ENCODE peak calls at places on chromosomes 16 and 17, in eight cellular contexts. T is AG09309, L is IMR-90, Q is OCI-LY7, O is foreskin fibroblast, I is heart left ventricle, B is mucosa of descending colon, R is bronchial epithelial cell. H is an unnamed sample.

GRCh38 chr16:25110392-25110947 is 1.1 kb upstream of the LCMT1 start:
- DNase-seq in T (no peak), L (no peak), Q (peak; percentile 78), O (peak; percentile 7), I (no peak), B (no peak), R (no peak), H (no peak)

GRCh38 chr17:48663134-48663924 is 37.2 kb upstream of the HOXB9 start:
- DNase-seq in T (no peak), L (no peak), Q (no peak), O (no peak), I (no peak), B (no peak), R (no peak), H (no peak)

GRCh38 chr16:4663756-4664465 is 29.5 kb upstream of the NUDT16L1 start:
- DNase-seq in T (no peak), L (no peak), Q (no peak), O (no peak), I (peak; percentile 70), B (peak; percentile 75), R (no peak), H (no peak)

GRCh38 chr17:4104506-4104905 is 38.3 kb downstream of the ZZEF1 start:
- DNase-seq in T (no peak), L (no peak), Q (no peak), O (no peak), I (no peak), B (no peak), R (no peak), H (no peak)

GRCh38 chr17:65514082-65514481 is 47.4 kb downstream of the AXIN2 start:
- DNase-seq in T (no peak), L (peak; percentile 56), Q (no peak), O (peak; percentile 75), I (no peak), B (no peak), R (peak; percentile 59), H (no peak)

GRCh38 chr16:59696495-59696894 is 962.4 kb upstream of the GOT2 start:
- DNase-seq in T (no peak), L (no peak), Q (no peak), O (no peak), I (no peak), B (no peak), R (no peak), H (no peak)

GRCh38 chr17:40067710-40068109 is 4.9 kb downstream of the THRA start:
- DNase-seq in T (no peak), L (no peak), Q (no peak), O (no peak), I (no peak), B (no peak), R (no peak), H (no peak)

GRCh38 chr16:8878523-8878911 is 3.6 kb upstream of the LITAFD start:
- DNase-seq in T (peak; percentile 58), L (peak; percentile 86), Q (no peak), O (peak; percentile 78), I (no peak), B (peak; percentile 47), R (peak; percentile 87), H (no peak)

GRCh38 chr16:49546735-49547134 is 173.1 kb downstream of the C16orf78 start:
- DNase-seq in T (no peak), L (no peak), Q (no peak), O (no peak), I (no peak), B (no peak), R (no peak), H (no peak)

GRCh38 chr16:87295259-87295658 is 21.9 kb downstream of the C16orf95 start:
- DNase-seq in T (no peak), L (no peak), Q (peak; percentile 82), O (no peak), I (no peak), B (no peak), R (peak; percentile 57), H (no peak)

GRCh38 chr17:72822358-72823023 is 270.0 kb downstream of the SLC39A11 start:
- DNase-seq in T (no peak), L (no peak), Q (no peak), O (no peak), I (no peak), B (no peak), R (no peak), H (no peak)

GRCh38 chr17:77441130-77441920 is 300.6 kb downstream of the SEC14L1 start:
- DNase-seq in T (no peak), L (no peak), Q (peak; percentile 100), O (no peak), I (peak; percentile 29), B (no peak), R (no peak), H (peak; percentile 98)

GRCh38 chr17:38585056-38585804 is 20.5 kb downstream of the SRCIN1 start:
- DNase-seq in T (no peak), L (no peak), Q (no peak), O (peak; percentile 8), I (no peak), B (peak; percentile 27), R (peak; percentile 8), H (no peak)

GRCh38 chr16:68420366-68420765 is 27.9 kb downstream of the SMPD3 start:
- DNase-seq in T (no peak), L (no peak), Q (no peak), O (no peak), I (no peak), B (no peak), R (no peak), H (no peak)

GRCh38 chr16:72244853-72245252 is 72.9 kb upstream of the PMFBP1 start:
- DNase-seq in T (no peak), L (no peak), Q (no peak), O (no peak), I (no peak), B (no peak), R (no peak), H (no peak)

GRCh38 chr17:2250140-2251095 is 53.2 kb downstream of the SMG6 start:
- DNase-seq in T (no peak), L (peak; percentile 58), Q (no peak), O (no peak), I (no peak), B (no peak), R (no peak), H (no peak)

GRCh38 chr16:29710227-29711219 is 31.5 kb downstream of the QPRT start:
- DNase-seq in T (peak; percentile 40), L (peak; percentile 79), Q (peak; percentile 83), O (peak; percentile 84), I (no peak), B (no peak), R (peak; percentile 71), H (no peak)

GRCh38 chr16:1213796-1214372 is 11.2 kb downstream of the TPSG1 start:
- DNase-seq in T (no peak), L (no peak), Q (no peak), O (no peak), I (no peak), B (no peak), R (no peak), H (no peak)

GRCh38 chr17:64024781-64025731 is 4.6 kb upstream of the ICAM2 start:
- DNase-seq in T (no peak), L (peak; percentile 37), Q (no peak), O (peak; percentile 48), I (peak; percentile 10), B (no peak), R (peak; percentile 65), H (no peak)

GRCh38 chr17:58324409-58325288 is 3.9 kb downstream of the TSPOAP1 start:
- DNase-seq in T (no peak), L (peak; percentile 18), Q (no peak), O (no peak), I (no peak), B (peak; percentile 62), R (no peak), H (no peak)

GRCh38 chr17:2610195-2610594 is 16.7 kb downstream of the PAFAH1B1 start:
- DNase-seq in T (no peak), L (no peak), Q (no peak), O (no peak), I (no peak), B (no peak), R (no peak), H (no peak)

GRCh38 chr17:29613371-29613837 is 9.3 kb downstream of the CORO6 start:
- DNase-seq in T (no peak), L (peak; percentile 59), Q (peak; percentile 74), O (peak; percentile 95), I (peak; percentile 95), B (peak; percentile 94), R (peak; percentile 69), H (peak; percentile 50)

GRCh38 chr16:48433849-48434530 is 48.8 kb upstream of the SIAH1 start:
- DNase-seq in T (no peak), L (no peak), Q (no peak), O (no peak), I (no peak), B (no peak), R (no peak), H (no peak)

GRCh38 chr17:79203016-79203415 is 128.4 kb downstream of the ENGASE start:
- DNase-seq in T (no peak), L (no peak), Q (peak; percentile 44), O (no peak), I (no peak), B (no peak), R (no peak), H (no peak)
- TF ChIP-seq CTCF in T (no peak), L (no peak), Q (peak; percentile 69), O (no peak), I (no peak), B (no peak), R (no peak), H (peak; percentile 24)

GRCh38 chr17:42683407-42684031 is 1.2 kb downstream of the CNTNAP1 start:
- DNase-seq in T (no peak), L (peak; percentile 46), Q (no peak), O (no peak), I (peak; percentile 43), B (no peak), R (no peak), H (no peak)
- H3K4me3 ChIP-seq in T (peak overlapping the region; percentile 69), L (peak overlapping the region; percentile 62), Q (no peak overlapping the region), O (peak overlapping the region; percentile 76), I (peak overlapping the region; percentile 44), B (no peak overlapping the region), R (no peak overlapping the region), H (peak overlapping the region; percentile 73)

GRCh38 chr16:30903002-30903401 is 6.6 kb downstream of the CTF1 start:
- DNase-seq in T (no peak), L (no peak), Q (no peak), O (no peak), I (no peak), B (no peak), R (no peak), H (no peak)

GRCh38 chr16:30903596-30903995 is 7.2 kb downstream of the CTF1 start:
- DNase-seq in T (no peak), L (no peak), Q (peak; percentile 38), O (peak; percentile 68), I (no peak), B (no peak), R (no peak), H (no peak)

GRCh38 chr16:30900588-30900987 is 4.2 kb downstream of the CTF1 start:
- DNase-seq in T (no peak), L (no peak), Q (no peak), O (no peak), I (no peak), B (no peak), R (no peak), H (no peak)

GRCh38 chr16:30901201-30902069 is 5.0 kb downstream of the CTF1 start:
- DNase-seq in T (no peak), L (no peak), Q (no peak), O (peak; percentile 19), I (no peak), B (no peak), R (no peak), H (no peak)

GRCh38 chr16:30902070-30902972 is 5.9 kb downstream of the CTF1 start:
- DNase-seq in T (no peak), L (peak; percentile 63), Q (no peak), O (peak; percentile 90), I (peak; percentile 77), B (peak; percentile 79), R (peak; percentile 15), H (no peak)
- TF ChIP-seq CTCF in T (peak; percentile 28), L (peak; percentile 70), Q (no peak), O (no peak), I (peak; percentile 58), B (peak; percentile 58), R (peak; percentile 36), H (peak; percentile 39)

GRCh38 chr16:57297856-57298255 is 13.4 kb upstream of the PLLP start:
- DNase-seq in T (no peak), L (no peak), Q (peak; percentile 67), O (no peak), I (no peak), B (no peak), R (no peak), H (no peak)
- H3K4me3 ChIP-seq in T (no peak overlapping the region), L (no peak overlapping the region), Q (peak overlapping the region; percentile 48), O (no peak overlapping the region), I (no peak overlapping the region), B (no peak overlapping the region), R (no peak overlapping the region), H (no peak overlapping the region)

H was measured in GM12864.